ENCODE peak calls at places on chromosome 9, in ten cellular contexts. P is pancreas; U is GM12878; O is upper lobe of right lung; I is activated CD4-positive, CD25-positive, alpha-beta regulatory T cell; Q is activated CD4-positive, alpha-beta T cell treated with anti-CD3 and anti-CD28 coated beads for 36 hours; D is cardiac muscle cell; L is GM03348; H is endothelial cell; A is foreskin fibroblast. G is an unnamed sample.

GRCh38 chr9:93708289-93708986 is 132.1 kb downstream of the PHF2 start:
- DNase-seq in P (peak), U (no peak), O (no peak), I (no peak), Q (no peak), D (no peak), L (no peak), H (no peak), A (no peak), G (no peak)

GRCh38 chr9:129280236-129281231 is 102.5 kb upstream of the IER5L start:
- DNase-seq in P (peak), U (no peak), O (peak), I (no peak), Q (no peak), D (no peak), L (peak), H (no peak), A (no peak), G (no peak)

GRCh38 chr9:20477940-20478620 is 144.2 kb downstream of the MLLT3 start:
- DNase-seq in P (no peak), U (peak), O (no peak), I (no peak), Q (peak), D (peak), L (peak), H (no peak), A (peak), G (no peak)

GRCh38 chr9:18333157-18333556 is 140.8 kb upstream of the ADAMTSL1 start:
- DNase-seq in P (no peak), U (no peak), O (no peak), I (no peak), Q (no peak), D (peak), L (no peak), H (no peak), A (no peak), G (no peak)

GRCh38 chr9:7042124-7042523 is 284.4 kb downstream of the KDM4C start:
- DNase-seq in P (no peak), U (no peak), O (no peak), I (no peak), Q (no peak), D (no peak), L (no peak), H (no peak), A (peak), G (no peak)

GRCh38 chr9:85166808-85167545 is 497.4 kb downstream of the NTRK2 start:
- DNase-seq in P (no peak), U (no peak), O (no peak), I (no peak), Q (no peak), D (no peak), L (no peak), H (no peak), A (no peak), G (no peak)

GRCh38 chr9:114335745-114336144 is 6.1 kb downstream of the ORM2 start:
- DNase-seq in P (no peak), U (no peak), O (no peak), I (no peak), Q (no peak), D (no peak), L (no peak), H (no peak), A (no peak), G (no peak)

GRCh38 chr9:131370638-131371037 is 23.2 kb upstream of the PRRC2B start:
- DNase-seq in P (no peak), U (no peak), O (no peak), I (no peak), Q (no peak), D (no peak), L (no peak), H (no peak), A (no peak), G (no peak)

GRCh38 chr9:128396970-128397613 is 23.6 kb upstream of the CERCAM start:
- DNase-seq in P (no peak), U (no peak), O (no peak), I (no peak), Q (no peak), D (no peak), L (no peak), H (no peak), A (peak), G (no peak)

GRCh38 chr9:37262410-37262809 is 142.0 kb downstream of the ZCCHC7 start:
- DNase-seq in P (no peak), U (no peak), O (no peak), I (no peak), Q (no peak), D (peak), L (peak), H (peak), A (peak), G (peak)

GRCh38 chr9:92467511-92467910 is 14.8 kb downstream of the ASPN start:
- DNase-seq in P (no peak), U (no peak), O (no peak), I (no peak), Q (no peak), D (no peak), L (no peak), H (no peak), A (no peak), G (no peak)